ENCODE peak calls at places on chromosome 1, in four cellular contexts. U is pulmonary artery endothelial cell; Z is naive thymus-derived CD8-positive, alpha-beta T cell; H is GDM1. W is an unnamed sample.

GRCh38 chr1:41242645-41243171 is 602 bp upstream of the SCMH1 start:
- DNase-seq in H (no peak), Z (no peak), U (no peak), W (no peak)

GRCh38 chr1:93022580-93022979 is 56.5 kb upstream of the MTF2 start:
- DNase-seq in H (no peak), Z (no peak), U (no peak), W (no peak)

GRCh38 chr1:97826820-97827219 is 94.0 kb downstream of the DPYD start:
- DNase-seq in U (no peak), Z (no peak), H (no peak), W (no peak)

GRCh38 chr1:170253180-170253579 is 107.4 kb downstream of the NTMT2 start:
- DNase-seq in H (no peak), Z (no peak), U (no peak), W (no peak)

GRCh38 chr1:63969461-63969893 is 195.7 kb downstream of the ROR1 start:
- DNase-seq in U (no peak), Z (no peak), H (no peak), W (no peak)

GRCh38 chr1:51518730-51519047 is 377 bp downstream of the EPS15 start:
- DNase-seq in Z (no peak), H (no peak), U (no peak), W (peak; percentile 56)

GRCh38 chr1:168509204-168509603 is 34.6 kb downstream of the XCL2 start:
- DNase-seq in Z (no peak), H (no peak), U (no peak), W (no peak)

GRCh38 chr1:43453442-43454269 is at the start of gene HYI:
- DNase-seq in Z (peak; percentile 48), U (peak; percentile 61), H (no peak), W (peak; percentile 86)

GRCh38 chr1:30379684-30380624 is 343.4 kb downstream of the MATN1 start:
- DNase-seq in U (peak; percentile 8), H (peak; percentile 36), Z (peak; percentile 37), W (no peak)

GRCh38 chr1:21273743-21274142 is 16.5 kb downstream of the ECE1 start:
- DNase-seq in Z (no peak), H (no peak), U (no peak), W (peak; percentile 52)

GRCh38 chr1:63701187-63701586 is 72.6 kb upstream of the ROR1 start:
- DNase-seq in H (no peak), Z (no peak), U (no peak), W (peak; percentile 25)

GRCh38 chr1:70934197-70934961 is 113.2 kb downstream of the PTGER3 start:
- DNase-seq in Z (no peak), U (no peak), H (no peak), W (no peak)

GRCh38 chr1:4150262-4150661 is 250.2 kb upstream of the C1orf174 start:
- DNase-seq in Z (no peak), U (no peak), H (no peak), W (no peak)

GRCh38 chr1:40032240-40032891 is 8.2 kb upstream of the CAP1 start:
- DNase-seq in H (peak; percentile 55), U (no peak), Z (peak; percentile 49), W (no peak)

GRCh38 chr1:201656670-201657032 is 117.7 kb downstream of the NAV1 start:
- DNase-seq in U (no peak), H (no peak), Z (no peak), W (no peak)

GRCh38 chr1:8412183-8412831 is 94.4 kb downstream of the SLC45A1 start:
- DNase-seq in U (peak; percentile 84), H (no peak), Z (no peak), W (no peak)

GRCh38 chr1:246549665-246550064 is 16.4 kb downstream of the TFB2M start:
- DNase-seq in H (no peak), U (no peak), Z (no peak), W (no peak)

GRCh38 chr1:36083635-36084501 is at the start of gene TEKT2:
- DNase-seq in U (no peak), H (no peak), Z (no peak), W (no peak)

GRCh38 chr1:59199734-59200376 is 97.0 kb upstream of the FGGY start:
- DNase-seq in U (no peak), H (no peak), Z (no peak), W (no peak)

GRCh38 chr1:117312453-117313138 is 54.7 kb upstream of the MAN1A2 start:
- DNase-seq in Z (no peak), U (no peak), H (no peak), W (no peak)

GRCh38 chr1:228043281-228043845 is 36.6 kb downstream of the WNT3A start:
- DNase-seq in Z (no peak), H (no peak), U (no peak), W (no peak)

GRCh38 chr1:75855010-75855409 is 58.3 kb downstream of the MSH4 start:
- DNase-seq in Z (no peak), U (no peak), H (no peak), W (no peak)

GRCh38 chr1:27605796-27606707 is 2.1 kb upstream of the AHDC1 start:
- DNase-seq in Z (peak; percentile 59), H (peak; percentile 60), U (no peak), W (no peak)

GRCh38 chr1:228162286-228163003 is 3.2 kb upstream of the IBA57 start:
- DNase-seq in U (no peak), Z (no peak), H (no peak), W (peak; percentile 55)

GRCh38 chr1:31441970-31442647 is 29.1 kb downstream of the SERINC2 start:
- DNase-seq in H (no peak), Z (no peak), U (no peak), W (no peak)

GRCh38 chr1:182392045-182393028 is 747 bp upstream of the GLUL start:
- DNase-seq in H (peak; percentile 70), U (no peak), Z (peak; percentile 23), W (peak; percentile 74)

GRCh38 chr1:172108494-172108893 is 267.2 kb downstream of the DNM3 start:
- DNase-seq in U (no peak), H (no peak), Z (no peak), W (no peak)

GRCh38 chr1:15089244-15089992 is 64.1 kb upstream of the TMEM51 start:
- DNase-seq in H (peak; percentile 41), Z (no peak), U (no peak), W (no peak)

GRCh38 chr1:28984311-28984684 is 69.9 kb downstream of the EPB41 start:
- DNase-seq in Z (no peak), U (no peak), H (no peak), W (no peak)

GRCh38 chr1:223504741-223505140 is 111.5 kb downstream of the CCDC185 start:
- DNase-seq in Z (no peak), H (no peak), U (no peak), W (no peak)

GRCh38 chr1:12408662-12409061 is 178.8 kb downstream of the VPS13D start:
- DNase-seq in Z (no peak), H (no peak), U (no peak), W (no peak)

GRCh38 chr1:178192686-178193085 is 98.8 kb downstream of the RASAL2 start:
- DNase-seq in Z (no peak), U (peak; percentile 94), H (peak; percentile 81), W (no peak)

GRCh38 chr1:111553199-111553598 is 49.8 kb upstream of the ADORA3 start:
- DNase-seq in U (no peak), H (no peak), Z (no peak), W (no peak)

GRCh38 chr1:224539971-224540370 is 76.1 kb upstream of the CNIH3 start:
- DNase-seq in U (no peak), H (no peak), Z (no peak), W (no peak)